ENCODE peak calls at places on chromosomes 7 and 10, in four cellular contexts. A, O, F and Q are unnamed samples.

GRCh38 chr7:39434012-39434411 is 132.2 kb upstream of the YAE1 start:
- DNase-seq in F (no peak), O (no peak), A (no peak), Q (no peak)

GRCh38 chr7:19030280-19030679 is 87.2 kb downstream of the TWIST1 start:
- DNase-seq in F (no peak), A (no peak), O (no peak), Q (no peak)

GRCh38 chr10:114045738-114046458 is 2.2 kb downstream of the ADRB1 start:
- DNase-seq in O (no peak), A (no peak), F (no peak), Q (no peak)

GRCh38 chr7:43869898-43870240 is 552 bp upstream of the MRPS24 start:
- DNase-seq in F (peak; percentile 95), O (no peak), A (no peak), Q (no peak)

GRCh38 chr10:5465976-5466450 is 33.4 kb downstream of the CALML5 start:
- DNase-seq in F (no peak), A (no peak), O (no peak), Q (no peak)

GRCh38 chr7:7920481-7920880 is 48.1 kb upstream of the GLCCI1 start:
- DNase-seq in A (no peak), O (no peak), F (no peak), Q (no peak)

GRCh38 chr10:66928000-66928770 is 2.3 kb downstream of the LRRTM3 start:
- DNase-seq in F (peak; percentile 20), O (no peak), A (peak; percentile 68), Q (peak; percentile 70)

GRCh38 chr10:6513509-6513908 is 66.6 kb downstream of the PRKCQ start:
- DNase-seq in F (no peak), A (no peak), O (no peak), Q (no peak)

GRCh38 chr7:64951250-64951848 is 39.5 kb downstream of the ZNF117 start:
- DNase-seq in F (peak; percentile 53), O (no peak), A (no peak), Q (no peak)